ENCODE peak calls at places on chromosomes 7 and 10, in four cellular contexts. J, D, W and G are unnamed samples.

GRCh38 chr7:120733143-120733542 is 124.8 kb downstream of the TSPAN12 start:
- DNase-seq in J (no peak), D (no peak), W (peak; percentile 89), G (no peak)

GRCh38 chr7:64951250-64951848 is 39.5 kb downstream of the ZNF117 start:
- DNase-seq in J (peak; percentile 20), D (no peak), W (peak; percentile 40), G (peak; percentile 9)

GRCh38 chr7:101410743-101411476 is 48.2 kb downstream of the COL26A1 start:
- DNase-seq in J (no peak), D (peak; percentile 79), W (no peak), G (no peak)

GRCh38 chr7:148697256-148697841 is 1.4 kb upstream of the CUL1 start:
- DNase-seq in J (no peak), D (peak; percentile 77), W (peak; percentile 49), G (no peak)

GRCh38 chr10:100713859-100714565 is 31.4 kb upstream of the PAX2 start:
- DNase-seq in J (no peak), D (no peak), W (no peak), G (no peak)

GRCh38 chr10:69222157-69223027 is 2.3 kb downstream of the HKDC1 start:
- DNase-seq in J (no peak), D (peak; percentile 80), W (peak; percentile 26), G (peak; percentile 76)

GRCh38 chr7:95096123-95096395 is 188.7 kb downstream of the PPP1R9A start:
- DNase-seq in J (no peak), D (no peak), W (no peak), G (no peak)

GRCh38 chr10:128568491-128568890 is 442.3 kb upstream of the MKI67 start:
- DNase-seq in J (no peak), D (no peak), W (no peak), G (no peak)

GRCh38 chr10:78672898-78673297 is 395.9 kb upstream of the ZMIZ1 start:
- DNase-seq in J (no peak), D (no peak), W (peak; percentile 11), G (no peak)

GRCh38 chr10:13404305-13404759 is 56.2 kb upstream of the SEPHS1 start:
- DNase-seq in J (no peak), D (no peak), W (no peak), G (no peak)

GRCh38 chr7:89041240-89041639 is 245.7 kb upstream of the TEX47 start:
- DNase-seq in J (no peak), D (no peak), W (no peak), G (no peak)

GRCh38 chr10:97263971-97264370 is 28.5 kb downstream of the ARHGAP19 start:
- DNase-seq in J (no peak), D (no peak), W (no peak), G (no peak)